ENCODE peak calls at places on chromosomes 7 and 10, in seven cellular contexts. One of them, this sample, is unnamed.

GRCh38 chr7:112550468-112551060 is 69.8 kb downstream of the LSMEM1 start:
- DNase-seq in SK-N-SH: peak
- DNase-seq in A549: peak
- DNase-seq in GM12878: peak
- DNase-seq in endothelial cell of umbilical vein: peak
- DNase-seq in H1: no peak
- DNase-seq in HepG2: peak
- DNase-seq in this sample: peak

GRCh38 chr7:111730476-111731300 is 168.4 kb upstream of the IMMP2L start:
- DNase-seq in GM12878: no peak
- DNase-seq in SK-N-SH: peak
- DNase-seq in endothelial cell of umbilical vein: peak
- DNase-seq in H1: no peak
- DNase-seq in A549: peak
- DNase-seq in HepG2: peak
- DNase-seq in this sample: peak

GRCh38 chr10:100510533-100511308 is 8.9 kb downstream of the SEC31B start:
- DNase-seq in endothelial cell of umbilical vein: no peak
- DNase-seq in HepG2: no peak
- DNase-seq in GM12878: no peak
- DNase-seq in H1: no peak
- DNase-seq in A549: no peak
- DNase-seq in SK-N-SH: no peak
- DNase-seq in this sample: no peak

GRCh38 chr10:33376976-33377657 is 42.6 kb upstream of the NRP1 start:
- DNase-seq in HepG2: no peak
- DNase-seq in H1: no peak
- DNase-seq in endothelial cell of umbilical vein: peak
- DNase-seq in GM12878: no peak
- DNase-seq in SK-N-SH: no peak
- DNase-seq in A549: no peak
- DNase-seq in this sample: peak

GRCh38 chr10:124632064-124632531 is 112.1 kb downstream of the FAM53B start:
- DNase-seq in A549: no peak
- DNase-seq in HepG2: peak
- DNase-seq in H1: no peak
- DNase-seq in GM12878: no peak
- DNase-seq in SK-N-SH: peak
- DNase-seq in endothelial cell of umbilical vein: peak
- DNase-seq in this sample: no peak

GRCh38 chr7:41573881-41574280 is 129.0 kb downstream of the INHBA start:
- DNase-seq in H1: no peak
- DNase-seq in endothelial cell of umbilical vein: peak
- DNase-seq in SK-N-SH: no peak
- DNase-seq in HepG2: no peak
- DNase-seq in A549: no peak
- DNase-seq in GM12878: no peak
- DNase-seq in this sample: no peak

GRCh38 chr7:108020585-108020984 is 17.6 kb upstream of the LAMB1 start:
- DNase-seq in A549: no peak
- DNase-seq in endothelial cell of umbilical vein: peak
- DNase-seq in H1: no peak
- DNase-seq in GM12878: no peak
- DNase-seq in SK-N-SH: no peak
- DNase-seq in HepG2: no peak
- DNase-seq in this sample: no peak

GRCh38 chr10:1413823-1414222 is 323.5 kb downstream of the ADARB2 start:
- DNase-seq in H1: no peak
- DNase-seq in HepG2: no peak
- DNase-seq in A549: no peak
- DNase-seq in endothelial cell of umbilical vein: no peak
- DNase-seq in SK-N-SH: no peak
- DNase-seq in GM12878: no peak
- DNase-seq in this sample: no peak

GRCh38 chr7:99461221-99461620 is 4.7 kb downstream of the ATP5MF start:
- DNase-seq in A549: no peak
- DNase-seq in endothelial cell of umbilical vein: no peak
- DNase-seq in SK-N-SH: no peak
- DNase-seq in GM12878: no peak
- DNase-seq in H1: no peak
- DNase-seq in HepG2: no peak
- DNase-seq in this sample: no peak

GRCh38 chr7:45564485-45564884 is 9.7 kb upstream of the ADCY1 start:
- DNase-seq in H1: no peak
- DNase-seq in GM12878: no peak
- DNase-seq in endothelial cell of umbilical vein: no peak
- DNase-seq in A549: no peak
- DNase-seq in SK-N-SH: no peak
- DNase-seq in HepG2: no peak
- DNase-seq in this sample: no peak

GRCh38 chr7:27593226-27593625 is 69.5 kb downstream of the HIBADH start:
- DNase-seq in A549: no peak
- DNase-seq in SK-N-SH: no peak
- DNase-seq in HepG2: no peak
- DNase-seq in GM12878: no peak
- DNase-seq in H1: no peak
- DNase-seq in endothelial cell of umbilical vein: peak
- DNase-seq in this sample: no peak

GRCh38 chr7:117076426-117076943 is 123.2 kb downstream of the ST7 start:
- DNase-seq in endothelial cell of umbilical vein: no peak
- DNase-seq in HepG2: peak
- DNase-seq in A549: no peak
- DNase-seq in SK-N-SH: no peak
- DNase-seq in GM12878: no peak
- DNase-seq in H1: no peak
- DNase-seq in this sample: no peak

GRCh38 chr7:922334-923107 is 32.0 kb downstream of the ADAP1 start:
- DNase-seq in GM12878: no peak
- DNase-seq in HepG2: no peak
- DNase-seq in endothelial cell of umbilical vein: no peak
- DNase-seq in A549: no peak
- DNase-seq in SK-N-SH: no peak
- DNase-seq in H1: no peak
- DNase-seq in this sample: no peak

GRCh38 chr10:71531485-71532446 is 135.0 kb downstream of the CDH23 start:
- DNase-seq in HepG2: no peak
- DNase-seq in A549: no peak
- DNase-seq in SK-N-SH: no peak
- DNase-seq in endothelial cell of umbilical vein: no peak
- DNase-seq in GM12878: no peak
- DNase-seq in H1: no peak
- DNase-seq in this sample: no peak

GRCh38 chr10:117972168-117972822 is 74.4 kb downstream of the RAB11FIP2 start:
- DNase-seq in endothelial cell of umbilical vein: no peak
- DNase-seq in HepG2: no peak
- DNase-seq in H1: no peak
- DNase-seq in SK-N-SH: no peak
- DNase-seq in A549: no peak
- DNase-seq in GM12878: no peak
- DNase-seq in this sample: no peak

GRCh38 chr7:50166997-50167961 is 74.2 kb upstream of the ZPBP start:
- DNase-seq in GM12878: no peak
- DNase-seq in HepG2: no peak
- DNase-seq in SK-N-SH: no peak
- DNase-seq in A549: no peak
- DNase-seq in H1: no peak
- DNase-seq in endothelial cell of umbilical vein: no peak
- DNase-seq in this sample: no peak

GRCh38 chr7:117249696-117250095 is 73.2 kb downstream of the WNT2 start:
- DNase-seq in SK-N-SH: no peak
- DNase-seq in HepG2: no peak
- DNase-seq in endothelial cell of umbilical vein: no peak
- DNase-seq in H1: no peak
- DNase-seq in A549: no peak
- DNase-seq in GM12878: no peak
- DNase-seq in this sample: no peak

GRCh38 chr10:132984801-132985545 is 42.6 kb upstream of the CFAP46 start:
- DNase-seq in GM12878: no peak
- DNase-seq in endothelial cell of umbilical vein: no peak
- DNase-seq in HepG2: no peak
- DNase-seq in H1: peak
- DNase-seq in A549: no peak
- DNase-seq in SK-N-SH: no peak
- DNase-seq in this sample: no peak

GRCh38 chr7:90250601-90251303 is 5.8 kb downstream of the CFAP69 start:
- DNase-seq in HepG2: no peak
- DNase-seq in endothelial cell of umbilical vein: peak
- DNase-seq in SK-N-SH: no peak
- DNase-seq in A549: no peak
- DNase-seq in H1: no peak
- DNase-seq in GM12878: no peak
- DNase-seq in this sample: no peak

GRCh38 chr7:92753614-92754013 is 82.8 kb downstream of the CDK6 start:
- DNase-seq in endothelial cell of umbilical vein: no peak
- DNase-seq in H1: no peak
- DNase-seq in A549: no peak
- DNase-seq in GM12878: no peak
- DNase-seq in SK-N-SH: no peak
- DNase-seq in HepG2: no peak
- DNase-seq in this sample: no peak

GRCh38 chr10:57579926-57580325 is 687.8 kb downstream of the IPMK start:
- DNase-seq in HepG2: peak
- DNase-seq in endothelial cell of umbilical vein: no peak
- DNase-seq in H1: no peak
- DNase-seq in SK-N-SH: peak
- DNase-seq in A549: peak
- DNase-seq in GM12878: no peak
- DNase-seq in this sample: no peak

GRCh38 chr7:36190447-36191291 is 37.6 kb downstream of the EEPD1 start:
- DNase-seq in endothelial cell of umbilical vein: no peak
- DNase-seq in SK-N-SH: no peak
- DNase-seq in HepG2: no peak
- DNase-seq in H1: no peak
- DNase-seq in GM12878: no peak
- DNase-seq in A549: no peak
- DNase-seq in this sample: no peak

GRCh38 chr10:22932626-22933370 is 4.9 kb downstream of the ARMC3 start:
- DNase-seq in endothelial cell of umbilical vein: no peak
- DNase-seq in HepG2: no peak
- DNase-seq in A549: no peak
- DNase-seq in H1: no peak
- DNase-seq in SK-N-SH: no peak
- DNase-seq in GM12878: no peak
- DNase-seq in this sample: no peak

GRCh38 chr10:70295946-70296345 is 12.1 kb upstream of the NPFFR1 start:
- DNase-seq in SK-N-SH: no peak
- DNase-seq in A549: no peak
- DNase-seq in H1: no peak
- DNase-seq in GM12878: no peak
- DNase-seq in HepG2: no peak
- DNase-seq in endothelial cell of umbilical vein: no peak
- DNase-seq in this sample: no peak
- TF ChIP-seq MAX in SK-N-SH: no peak
- TF ChIP-seq MAX in A549: no peak
- TF ChIP-seq MAX in H1: no peak
- TF ChIP-seq MAX in GM12878: no peak
- TF ChIP-seq MAX in HepG2: no peak
- TF ChIP-seq MAX in endothelial cell of umbilical vein: no peak
- TF ChIP-seq MAX in this sample: no peak

GRCh38 chr7:150740053-150740452 is 2.8 kb downstream of the GIMAP5 start:
- DNase-seq in H1: no peak
- DNase-seq in endothelial cell of umbilical vein: no peak
- DNase-seq in GM12878: no peak
- DNase-seq in SK-N-SH: no peak
- DNase-seq in A549: no peak
- DNase-seq in HepG2: no peak
- DNase-seq in this sample: no peak
- H3K4me3 ChIP-seq in H1: no peak
- H3K4me3 ChIP-seq in endothelial cell of umbilical vein: no peak
- H3K4me3 ChIP-seq in GM12878: peak
- H3K4me3 ChIP-seq in SK-N-SH: no peak
- H3K4me3 ChIP-seq in A549: no peak
- H3K4me3 ChIP-seq in HepG2: no peak
- H3K4me3 ChIP-seq in this sample: no peak

GRCh38 chr10:24237801-24238390 is 29.0 kb downstream of the KIAA1217 start:
- DNase-seq in GM12878: no peak
- DNase-seq in endothelial cell of umbilical vein: no peak
- DNase-seq in H1: no peak
- DNase-seq in SK-N-SH: no peak
- DNase-seq in HepG2: peak
- DNase-seq in A549: no peak
- DNase-seq in this sample: no peak

GRCh38 chr10:24241536-24241935 is 32.6 kb downstream of the KIAA1217 start:
- DNase-seq in H1: no peak
- DNase-seq in endothelial cell of umbilical vein: no peak
- DNase-seq in HepG2: no peak
- DNase-seq in A549: no peak
- DNase-seq in GM12878: no peak
- DNase-seq in SK-N-SH: no peak
- DNase-seq in this sample: no peak

GRCh38 chr10:24238527-24239247 is 29.7 kb downstream of the KIAA1217 start:
- DNase-seq in GM12878: no peak
- DNase-seq in A549: no peak
- DNase-seq in H1: no peak
- DNase-seq in endothelial cell of umbilical vein: no peak
- DNase-seq in HepG2: no peak
- DNase-seq in SK-N-SH: no peak
- DNase-seq in this sample: no peak

GRCh38 chr10:24239289-24239688 is 30.4 kb downstream of the KIAA1217 start:
- DNase-seq in endothelial cell of umbilical vein: no peak
- DNase-seq in SK-N-SH: no peak
- DNase-seq in H1: no peak
- DNase-seq in HepG2: no peak
- DNase-seq in GM12878: no peak
- DNase-seq in A549: no peak
- DNase-seq in this sample: no peak

DNA sequence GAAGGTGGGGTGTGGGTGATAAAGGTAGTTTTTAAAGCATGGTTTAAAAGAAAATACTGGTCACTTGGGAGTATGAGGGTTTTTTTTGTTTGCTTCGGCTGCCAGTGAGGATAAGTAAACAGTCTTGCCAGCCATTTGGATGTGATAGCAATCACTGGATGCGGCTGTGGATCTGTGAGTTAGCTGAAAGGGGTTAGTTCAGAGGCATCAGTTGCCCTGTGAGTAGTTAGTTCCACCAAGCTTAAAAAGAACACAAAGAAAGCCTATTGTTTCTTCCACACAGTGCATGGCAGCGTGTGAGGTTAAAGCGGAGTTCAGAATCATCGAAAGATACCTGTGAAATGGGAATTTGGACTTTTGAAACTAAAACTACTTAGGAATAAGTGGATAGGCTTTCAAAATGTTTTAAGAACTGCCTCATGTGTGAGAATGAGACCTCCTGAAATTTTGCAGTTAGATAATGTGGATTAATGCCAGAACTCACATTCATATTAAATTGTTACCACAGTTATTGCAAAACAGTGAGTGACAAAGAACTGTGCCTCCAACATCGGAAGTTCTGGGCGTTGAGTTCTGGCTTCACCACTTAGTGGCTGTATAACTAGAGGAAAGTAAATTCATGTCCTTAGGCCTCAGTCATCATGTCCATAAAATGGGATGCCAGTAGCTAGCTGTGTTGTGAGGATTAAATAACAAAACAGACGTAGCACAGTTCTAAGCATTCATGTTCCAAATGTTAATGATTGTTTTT is 31.2 kb downstream of the KIAA1217 start:
- DNase-seq in endothelial cell of umbilical vein: no peak
- DNase-seq in GM12878: no peak
- DNase-seq in HepG2: peak
- DNase-seq in A549: no peak
- DNase-seq in H1: no peak
- DNase-seq in SK-N-SH: peak
- DNase-seq in this sample: no peak
- TF ChIP-seq MAX in endothelial cell of umbilical vein: no peak
- TF ChIP-seq MAX in GM12878: no peak
- TF ChIP-seq MAX in HepG2: no peak
- TF ChIP-seq MAX in A549: no peak
- TF ChIP-seq MAX in H1: no peak
- TF ChIP-seq MAX in SK-N-SH: no peak
- TF ChIP-seq MAX in this sample: no peak

GRCh38 chr7:2103071-2103898 is 129.5 kb downstream of the MAD1L1 start:
- DNase-seq in A549: no peak
- DNase-seq in H1: no peak
- DNase-seq in HepG2: no peak
- DNase-seq in GM12878: no peak
- DNase-seq in SK-N-SH: no peak
- DNase-seq in endothelial cell of umbilical vein: no peak
- DNase-seq in this sample: no peak
- H3K4me3 ChIP-seq in A549: no peak
- H3K4me3 ChIP-seq in H1: no peak
- H3K4me3 ChIP-seq in HepG2: no peak
- H3K4me3 ChIP-seq in GM12878: no peak
- H3K4me3 ChIP-seq in SK-N-SH: no peak
- H3K4me3 ChIP-seq in endothelial cell of umbilical vein: no peak
- H3K4me3 ChIP-seq in this sample: no peak